ENCODE peak calls at places on chromosomes 7 and 10, in ten cellular contexts. K, P, H, Y, A, T, N, Q, S and C are unnamed samples. For H3K4me1, the result is how much of the 10 kb centered on the place peaks cover.

GRCh38 chr10:3495281-3495680 is 289.7 kb downstream of the KLF6 start:
- DNase-seq in K (no peak), S (no peak), H (no peak), T (no peak), Q (no peak), Y (no peak), P (no peak), N (no peak), A (no peak), C (no peak)

GRCh38 chr7:3245721-3246120 is 55.3 kb upstream of the SDK1 start:
- DNase-seq in Q (no peak), A (no peak), K (no peak), Y (no peak), T (no peak), N (no peak), P (no peak), S (no peak), H (no peak), C (no peak)

GRCh38 chr7:81715984-81716588 is 53.8 kb downstream of the HGF start:
- DNase-seq in N (no peak), Q (peak), S (no peak), P (no peak), H (no peak), K (no peak), A (no peak), Y (no peak), T (peak), C (no peak)

GRCh38 chr10:27747096-27747451 is 1.5 kb upstream of the MKX start:
- DNase-seq in N (no peak), P (no peak), Q (peak), H (no peak), S (peak), K (no peak), T (no peak), Y (no peak), A (no peak), C (no peak)

GRCh38 chr10:32851301-32851700 is 106.7 kb downstream of the ITGB1 start:
- DNase-seq in A (no peak), Q (no peak), K (no peak), S (no peak), P (no peak), Y (no peak), H (no peak), N (no peak), T (no peak), C (no peak)

GRCh38 chr7:36281945-36282727 is 107.5 kb upstream of the ANLN start:
- DNase-seq in K (peak), S (no peak), P (no peak), T (peak), Y (no peak), Q (no peak), H (no peak), N (no peak), A (no peak), C (no peak)

GRCh38 chr7:133789951-133790350 is 337.2 kb upstream of the LRGUK start:
- DNase-seq in K (no peak), Q (peak), T (peak), H (no peak), Y (no peak), A (no peak), S (no peak), N (no peak), P (no peak), C (no peak)

GRCh38 chr7:113179313-113179712 is 61.0 kb upstream of the SMIM30 start:
- DNase-seq in A (no peak), H (no peak), S (no peak), K (no peak), Q (no peak), Y (no peak), T (no peak), P (no peak), N (no peak), C (no peak)

GRCh38 chr10:109114578-109114977 is 808.7 kb downstream of the XPNPEP1 start:
- DNase-seq in Y (no peak), N (no peak), H (no peak), A (no peak), S (no peak), T (no peak), P (no peak), Q (no peak), K (no peak), C (no peak)

GRCh38 chr7:80153446-80153845 is 18.8 kb downstream of the GNAI1 start:
- DNase-seq in P (no peak), N (no peak), S (no peak), A (no peak), T (peak), Q (no peak), H (no peak), K (no peak), Y (no peak), C (no peak)

GRCh38 chr10:46096909-46097575 is 51.0 kb upstream of the MSMB start:
- DNase-seq in A (no peak), K (no peak), N (no peak), P (peak), S (no peak), Y (no peak), T (no peak), Q (no peak), H (no peak), C (no peak)

DNA sequence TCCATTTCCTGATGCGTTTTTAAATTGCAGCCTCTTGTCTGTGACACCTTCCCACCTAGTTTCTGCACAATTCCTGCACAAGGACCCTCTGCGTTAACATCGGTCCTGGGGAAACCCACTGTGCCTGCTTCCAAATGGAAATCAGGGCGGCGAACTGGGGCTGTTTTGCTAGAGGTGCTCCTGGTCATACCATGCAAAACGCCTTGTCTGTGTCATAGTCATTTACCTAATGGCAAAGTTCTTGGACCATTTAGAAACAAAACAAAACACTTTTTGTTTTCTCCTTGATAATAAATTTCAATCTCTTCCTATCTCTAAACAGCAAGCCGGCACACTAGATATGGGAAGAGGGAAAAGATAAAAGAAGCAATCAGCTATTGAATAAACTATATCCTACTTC is 206.9 kb upstream of the KLF14 start:
- DNase-seq in N (no peak), Q (no peak), T (no peak), P (peak), S (no peak), H (no peak), A (no peak), K (no peak), Y (no peak), C (no peak)
- H3K27ac ChIP-seq in N (peak), Q (no peak), T (peak), P (peak), S (peak), H (peak), A (no peak), K (peak), Y (peak), C (no peak)

GRCh38 chr10:50469778-50470193 is 154.0 kb downstream of the SGMS1 start:
- DNase-seq in K (no peak), A (no peak), Q (no peak), P (no peak), H (no peak), S (no peak), Y (no peak), T (no peak), N (no peak), C (no peak)
- H3K4me1 ChIP-seq in K (under half), A (under half), Q (under half), P (under half), H (under half), S (under half), Y (under half), T (under half), N (half or more), C (under half)

GRCh38 chr10:104642001-104642270 is 846 bp downstream of the SORCS3 start:
- DNase-seq in Y (no peak), T (no peak), A (no peak), N (no peak), K (no peak), S (no peak), P (no peak), H (no peak), Q (peak), C (no peak)
- H3K4me3 ChIP-seq in Y (no peak), T (no peak), A (no peak), N (peak), K (no peak), S (peak), P (no peak), H (peak), Q (peak), C (no peak)

DNA sequence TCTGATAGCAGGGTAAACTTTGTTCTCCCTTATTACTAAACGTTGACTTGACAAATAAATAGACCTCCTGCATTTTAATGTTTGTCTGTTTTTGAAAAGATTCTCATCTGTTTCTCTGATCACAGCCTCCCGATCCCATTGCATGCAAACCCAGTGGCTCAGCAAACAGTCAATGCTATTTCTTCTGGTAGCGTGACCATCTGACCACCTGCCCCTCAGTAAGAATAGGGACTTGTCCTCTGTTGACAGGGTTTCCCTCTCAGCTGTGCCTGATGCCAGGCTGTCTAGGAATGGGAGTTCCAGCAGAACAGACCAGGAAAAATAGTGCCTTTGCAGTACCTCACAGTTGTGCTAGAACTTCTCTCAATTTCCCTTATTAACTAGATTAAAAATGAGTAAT is 40.7 kb upstream of the EBLN1 start:
- DNase-seq in A (no peak), Q (no peak), T (no peak), S (no peak), Y (no peak), N (no peak), H (no peak), K (no peak), P (no peak), C (no peak)
- H3K27ac ChIP-seq in A (no peak), Q (no peak), T (no peak), S (no peak), Y (no peak), N (no peak), H (no peak), K (no peak), P (no peak), C (no peak)

DNA sequence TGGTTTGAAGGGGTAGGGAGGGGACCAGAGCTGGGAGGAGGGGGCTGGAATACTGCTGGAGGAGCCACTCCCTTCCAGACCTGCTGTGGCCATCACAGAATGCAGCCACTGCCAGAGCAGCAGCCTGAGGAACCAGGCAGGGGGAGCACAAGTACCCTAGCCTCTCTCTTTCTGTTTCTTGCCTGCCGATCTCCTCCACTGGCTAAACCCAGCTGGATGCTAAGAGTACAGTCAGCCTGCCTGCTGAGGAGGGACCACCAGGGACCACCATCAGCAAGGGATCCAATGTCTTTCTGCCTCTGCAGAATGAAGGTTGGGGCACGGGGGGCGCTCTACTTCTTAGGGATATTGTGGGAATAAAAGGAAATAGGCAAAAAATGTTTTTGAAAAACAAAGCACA is 4.7 kb downstream of the BLVRA start:
- DNase-seq in H (no peak), P (no peak), Y (no peak), T (no peak), S (no peak), Q (peak), K (no peak), N (no peak), A (no peak), C (no peak)
- H3K4me1 ChIP-seq in H (half or more), P (under half), Y (under half), T (under half), S (under half), Q (under half), K (under half), N (under half), A (under half), C (under half)

GRCh38 chr10:43264324-43264986 is 2.4 kb downstream of the RASGEF1A start:
- DNase-seq in K (no peak), T (no peak), A (no peak), N (no peak), Q (no peak), Y (no peak), P (no peak), S (no peak), H (no peak), C (peak)

GRCh38 chr10:43267811-43268210 is 946 bp upstream of the RASGEF1A start:
- DNase-seq in Q (no peak), N (no peak), H (no peak), Y (no peak), A (no peak), P (no peak), T (no peak), S (no peak), K (no peak), C (no peak)

GRCh38 chr10:43263551-43264323 is 3.1 kb downstream of the RASGEF1A start:
- DNase-seq in T (no peak), N (no peak), P (no peak), Y (no peak), Q (peak), S (no peak), A (no peak), K (no peak), H (peak), C (peak)

GRCh38 chr10:43264987-43265798 is 1.7 kb downstream of the RASGEF1A start:
- DNase-seq in N (no peak), H (no peak), K (no peak), Q (no peak), A (no peak), P (no peak), Y (no peak), S (no peak), T (no peak), C (no peak)

DNA sequence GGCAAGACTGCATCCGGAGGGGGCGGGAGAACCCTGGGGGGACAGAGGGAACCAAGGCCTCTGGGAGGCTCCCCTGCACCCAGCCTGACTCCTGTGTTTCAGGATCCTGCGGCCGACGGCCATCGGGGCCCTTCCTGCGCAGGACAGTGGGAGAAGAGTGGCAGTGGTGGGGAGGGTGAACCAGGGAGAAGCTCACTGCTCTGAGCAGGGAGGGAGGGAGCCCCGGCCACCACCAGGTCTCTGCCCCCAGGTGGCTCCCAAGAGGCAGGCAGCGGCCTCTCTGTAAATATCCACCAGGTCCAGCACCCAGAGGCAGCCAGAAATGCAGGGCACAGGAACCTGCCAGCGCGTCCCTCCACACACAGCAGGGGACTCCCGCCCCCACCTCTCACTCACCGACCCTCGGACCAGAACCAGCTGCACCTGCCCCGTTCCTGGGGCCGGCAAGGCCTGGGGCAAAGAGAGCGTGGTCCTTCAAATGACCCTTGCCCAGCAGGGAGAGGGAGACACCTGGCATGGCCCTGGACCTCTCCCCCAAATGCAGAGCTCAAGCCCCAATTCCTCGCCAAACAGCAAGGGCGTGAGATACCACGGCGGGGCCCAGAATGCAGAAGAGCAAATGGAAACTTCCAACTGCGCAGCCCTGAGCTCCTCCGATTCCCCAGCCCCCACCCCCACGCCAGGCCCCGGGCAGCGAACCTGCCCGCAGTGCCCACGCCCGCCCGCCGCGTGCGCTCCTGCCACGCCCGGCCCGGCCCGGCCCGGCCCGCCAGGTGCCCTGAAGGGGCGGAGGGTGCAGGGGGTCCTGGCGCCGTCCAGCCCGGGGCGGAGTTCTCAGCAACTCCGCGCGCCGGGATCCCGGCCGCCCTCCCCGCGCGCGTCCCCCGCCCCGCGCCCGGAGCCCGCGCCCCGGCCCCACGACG is 805 bp downstream of the RASGEF1A start:
- DNase-seq in A (peak), Y (peak), P (peak), Q (peak), T (no peak), N (no peak), H (peak), K (no peak), S (no peak), C (peak)
- H3K4me3 ChIP-seq in A (peak), Y (peak), P (peak), Q (peak), T (no peak), N (peak), H (peak), K (peak), S (no peak), C (peak)

GRCh38 chr10:68982389-68982788 is 6.2 kb upstream of the KIFBP start:
- DNase-seq in K (no peak), H (no peak), P (no peak), Q (no peak), A (no peak), T (no peak), Y (no peak), S (no peak), N (no peak), C (no peak)

GRCh38 chr10:68981074-68981473 is 7.5 kb upstream of the KIFBP start:
- DNase-seq in Q (peak), Y (no peak), A (no peak), N (no peak), P (no peak), K (no peak), T (no peak), H (peak), S (no peak), C (no peak)
- H3K27ac ChIP-seq in Q (no peak), Y (no peak), A (no peak), N (no peak), P (no peak), K (no peak), T (no peak), H (no peak), S (no peak), C (no peak)

GRCh38 chr7:50336909-50337703 is 32.6 kb downstream of the IKZF1 start:
- DNase-seq in P (no peak), S (no peak), K (no peak), Y (no peak), T (no peak), Q (no peak), N (no peak), H (no peak), A (no peak), C (no peak)
- H3K4me1 ChIP-seq in P (half or more), S (under half), K (under half), Y (half or more), T (under half), Q (under half), N (under half), H (under half), A (half or more), C (under half)

GRCh38 chr7:94971051-94971867 is 63.9 kb downstream of the PPP1R9A start:
- DNase-seq in N (no peak), H (no peak), A (no peak), T (peak), Y (no peak), S (no peak), K (no peak), Q (no peak), P (no peak), C (no peak)
- H3K4me3 ChIP-seq in N (no peak), H (no peak), A (no peak), T (no peak), Y (no peak), S (no peak), K (no peak), Q (no peak), P (no peak), C (no peak)

GRCh38 chr7:15015545-15016314 is 113.2 kb upstream of the DGKB start:
- DNase-seq in H (peak), S (peak), Q (peak), N (no peak), A (no peak), P (no peak), K (no peak), T (peak), Y (no peak), C (no peak)
- H3K27ac ChIP-seq in H (no peak), S (no peak), Q (peak), N (peak), A (no peak), P (no peak), K (no peak), T (no peak), Y (no peak), C (no peak)